ENCODE peak calls at places on chromosomes 7 and 10, in six cellular contexts. E is foreskin keratinocyte, R is cardiac muscle cell, H is adrenal gland, V is IMR-90, X is fibroblast of lung. K is an unnamed sample.

GRCh38 chr7:18154707-18155106 is 127.1 kb upstream of the PRPS1L1 start:
- DNase-seq in V (no peak), E (no peak), X (no peak), R (no peak), H (no peak), K (no peak)

GRCh38 chr7:111363099-111363498 is 199.2 kb downstream of the IMMP2L start:
- DNase-seq in E (peak; percentile 30), R (peak; percentile 21), X (peak; percentile 63), V (peak; percentile 56), H (no peak), K (no peak)

GRCh38 chr10:3095373-3096139 is 28.2 kb downstream of the PFKP start:
- DNase-seq in H (peak; percentile 78), X (peak; percentile 100), V (peak; percentile 100), E (peak; percentile 100), R (peak; percentile 98), K (peak; percentile 12)

GRCh38 chr7:4758111-4758510 is 17.3 kb upstream of the AP5Z1 start:
- DNase-seq in E (no peak), H (no peak), V (no peak), X (no peak), R (no peak), K (no peak)

GRCh38 chr7:150448789-150449147 is 1.7 kb upstream of the GIMAP8 start:
- DNase-seq in H (peak; percentile 85), V (peak; percentile 55), R (peak; percentile 60), E (peak; percentile 45), X (peak; percentile 41), K (peak; percentile 89)

GRCh38 chr7:32179567-32179966 is 109.4 kb upstream of the PDE1C start:
- DNase-seq in X (peak; percentile 71), V (peak; percentile 36), H (no peak), E (peak; percentile 34), R (peak; percentile 31), K (no peak)

GRCh38 chr7:155084989-155085388 is 14.9 kb downstream of the HTR5A start:
- DNase-seq in H (no peak), V (no peak), R (no peak), E (no peak), X (no peak), K (no peak)

GRCh38 chr7:45564485-45564884 is 9.7 kb upstream of the ADCY1 start:
- DNase-seq in X (no peak), V (no peak), E (no peak), H (no peak), R (peak; percentile 17), K (peak; percentile 81)

GRCh38 chr10:80144302-80145131 is 12.0 kb downstream of the PLAC9 start:
- DNase-seq in X (no peak), H (no peak), V (no peak), E (no peak), R (no peak), K (peak; percentile 86)

GRCh38 chr7:151087247-151088018 is 1.2 kb downstream of the AGAP3 start:
- DNase-seq in H (peak; percentile 70), X (peak; percentile 60), E (peak; percentile 30), V (peak; percentile 52), R (peak; percentile 70), K (peak; percentile 89)

DNA sequence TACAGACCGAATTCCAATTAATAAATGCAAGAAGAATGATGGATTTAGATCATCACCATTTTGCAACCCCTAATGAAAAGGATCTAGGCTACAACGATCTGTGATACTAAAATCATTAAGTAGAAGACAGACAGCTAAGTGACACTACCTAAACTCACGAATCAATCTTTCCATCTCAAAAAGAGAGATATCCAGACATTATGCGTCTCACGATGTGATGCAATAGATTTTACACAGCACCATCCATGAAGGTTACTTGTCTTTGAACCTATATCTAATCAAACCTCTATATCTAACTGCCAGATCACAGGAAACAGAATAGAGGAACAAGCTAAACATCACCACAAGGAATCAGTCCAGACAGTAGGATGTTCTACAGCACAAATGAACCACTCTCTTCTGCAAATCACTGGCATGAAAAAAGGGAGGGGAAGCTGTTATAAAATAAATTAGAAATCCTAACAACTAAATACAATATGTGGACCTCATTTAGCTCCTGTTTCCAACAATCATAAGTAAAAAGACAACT is 4.1 kb downstream of the RAPGEF5 start:
- DNase-seq in E (no peak), V (no peak), X (no peak), H (no peak), R (no peak), K (no peak)
- H3K4me1 ChIP-seq in E (peaks cover 9% of the 10 kb centered on the region), V (no peaks in the 10 kb centered on the region), X (no peaks in the 10 kb centered on the region), H (peaks cover 5% of the 10 kb centered on the region), R (no peaks in the 10 kb centered on the region), K (peaks cover 5% of the 10 kb centered on the region)

GRCh38 chr7:36985866-36986402 is 261.6 kb upstream of the AOAH start:
- DNase-seq in V (no peak), E (no peak), R (no peak), H (no peak), X (peak; percentile 2), K (no peak)
- H3K27ac ChIP-seq in V (no peak overlapping the region), E (no peak overlapping the region), R (no peak overlapping the region), H (no peak overlapping the region), X (no peak overlapping the region), K (no peak overlapping the region)

DNA sequence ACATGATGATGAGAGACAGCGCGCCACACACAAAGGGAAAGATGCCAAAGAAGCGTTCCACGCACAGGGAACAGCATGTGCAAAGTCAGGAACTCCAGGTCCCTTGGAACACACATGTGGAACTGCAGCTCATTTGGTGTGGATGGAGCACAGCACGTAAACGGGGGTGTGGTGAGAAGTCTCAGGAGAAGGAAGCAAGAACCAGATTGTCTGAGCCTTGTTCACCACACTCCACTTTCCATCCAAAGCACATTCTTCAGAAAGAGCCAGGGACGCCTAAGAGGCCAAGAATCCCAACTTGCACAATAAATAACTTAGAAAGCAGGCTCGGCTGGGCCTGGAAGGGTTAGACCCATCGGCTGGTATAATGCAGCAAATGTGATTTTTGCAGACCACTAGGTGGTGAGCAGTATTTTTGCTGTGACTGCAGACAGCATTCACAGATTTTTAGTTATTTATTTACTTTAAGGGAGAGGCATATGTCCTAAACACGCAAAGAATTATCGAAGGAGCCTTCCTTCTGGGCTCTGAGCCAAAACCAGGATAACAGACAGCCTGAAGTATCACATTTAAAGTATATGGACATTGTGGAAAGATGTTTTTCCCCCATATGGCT is 27.9 kb upstream of the ASCC1 start:
- DNase-seq in R (peak; percentile 98), X (peak; percentile 79), E (peak; percentile 54), V (peak; percentile 90), H (no peak), K (no peak)
- H3K4me1 ChIP-seq in R (peaks cover 31% of the 10 kb centered on the region), X (peaks cover 22% of the 10 kb centered on the region), E (peaks cover 18% of the 10 kb centered on the region), V (peaks cover 26% of the 10 kb centered on the region), H (peaks cover 45% of the 10 kb centered on the region), K (peaks cover 33% of the 10 kb centered on the region)

GRCh38 chr7:99380032-99380822 is 5.7 kb downstream of the ARPC1B start:
- DNase-seq in R (peak; percentile 74), X (peak; percentile 39), V (peak; percentile 44), H (peak; percentile 44), E (peak; percentile 79), K (no peak)
- H3K27ac ChIP-seq in R (peak overlapping the region; percentile 17), X (peak overlapping the region; percentile 72), V (peak overlapping the region; percentile 26), H (peak overlapping the region; percentile 83), E (peak overlapping the region; percentile 60), K (peak overlapping the region; percentile 72)

GRCh38 chr7:36262706-36263484 is 109.8 kb downstream of the EEPD1 start:
- DNase-seq in H (no peak), R (no peak), X (no peak), V (no peak), E (no peak), K (no peak)

GRCh38 chr7:36261019-36261754 is 108.1 kb downstream of the EEPD1 start:
- DNase-seq in V (peak; percentile 76), R (peak; percentile 42), X (peak; percentile 57), E (no peak), H (no peak), K (no peak)

GRCh38 chr7:36260481-36260880 is 107.4 kb downstream of the EEPD1 start:
- DNase-seq in X (no peak), H (no peak), R (no peak), V (no peak), E (no peak), K (no peak)

GRCh38 chr7:36264123-36264916 is 111.3 kb downstream of the EEPD1 start:
- DNase-seq in H (no peak), X (no peak), E (no peak), R (peak; percentile 38), V (peak; percentile 28), K (no peak)

GRCh38 chr7:36262286-36262685 is 109.2 kb downstream of the EEPD1 start:
- DNase-seq in H (no peak), R (peak; percentile 24), E (no peak), X (no peak), V (no peak), K (no peak)
- H3K4me1 ChIP-seq in H (peaks cover 27% of the 10 kb centered on the region), R (peaks cover 8% of the 10 kb centered on the region), E (no peaks in the 10 kb centered on the region), X (peaks cover 4% of the 10 kb centered on the region), V (peaks cover 29% of the 10 kb centered on the region), K (peaks cover 22% of the 10 kb centered on the region)

GRCh38 chr10:79111846-79112614 is 43.3 kb downstream of the ZMIZ1 start:
- DNase-seq in R (no peak), E (no peak), H (no peak), X (no peak), V (no peak), K (no peak)
- H3K27ac ChIP-seq in R (peak overlapping the region; percentile 88), E (no peak overlapping the region), H (peak overlapping the region; percentile 87), X (peak overlapping the region; percentile 92), V (peak overlapping the region; percentile 87), K (peak overlapping the region; percentile 75)

DNA sequence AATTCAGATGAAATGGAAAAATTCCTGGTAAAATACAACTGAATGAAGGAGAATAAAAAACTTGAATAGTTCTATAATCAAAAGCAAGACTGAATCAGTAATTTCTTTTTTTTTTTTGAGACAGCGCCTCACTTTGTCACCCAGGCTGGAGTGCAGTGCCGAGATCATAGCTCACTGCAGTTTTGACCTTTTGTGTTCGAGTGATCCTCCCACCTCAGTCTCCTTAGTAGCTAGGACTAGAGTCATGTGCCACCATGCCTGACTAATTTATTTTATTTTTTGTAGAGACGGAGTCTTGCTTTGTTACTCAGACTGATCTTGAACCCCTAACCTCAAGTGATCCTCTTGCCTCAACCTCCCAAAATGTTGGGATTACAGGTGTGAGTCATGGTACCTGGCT is 26.1 kb downstream of the SYPL1 start:
- DNase-seq in H (no peak), E (no peak), V (no peak), R (no peak), X (no peak), K (no peak)
- H3K4me1 ChIP-seq in H (no peaks in the 10 kb centered on the region), E (no peaks in the 10 kb centered on the region), V (no peaks in the 10 kb centered on the region), R (no peaks in the 10 kb centered on the region), X (no peaks in the 10 kb centered on the region), K (no peaks in the 10 kb centered on the region)

DNA sequence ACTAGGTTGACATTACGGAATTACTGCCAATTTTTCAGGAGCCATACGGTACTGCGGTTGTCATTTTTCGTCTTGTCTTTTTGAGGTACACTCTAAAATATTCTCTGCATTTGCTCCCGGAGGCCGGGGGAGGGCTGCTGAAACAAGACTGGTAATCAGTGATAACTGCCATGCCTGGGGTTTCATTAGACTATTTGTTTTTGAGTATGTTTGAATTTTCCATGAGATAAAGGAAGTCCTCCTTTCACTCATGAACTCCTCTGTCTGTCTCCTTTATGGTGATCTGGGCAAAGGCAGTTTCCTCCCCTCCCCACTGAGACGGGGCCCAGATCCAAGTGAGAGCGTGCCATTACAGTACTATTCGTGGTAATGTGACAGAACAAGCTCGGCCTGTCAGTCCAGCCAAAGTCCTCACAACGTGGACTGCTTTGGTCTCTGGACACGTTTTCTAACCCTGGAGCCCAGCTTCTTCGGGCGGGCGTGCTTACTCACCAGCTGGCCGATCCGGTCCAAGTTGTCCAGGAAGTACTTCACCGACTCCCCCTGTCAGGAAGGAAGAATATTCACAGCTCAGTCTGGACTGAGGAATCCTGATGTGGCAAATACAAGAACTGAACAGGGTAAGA is 45.1 kb downstream of the AMZ1 start:
- DNase-seq in R (peak; percentile 79), V (peak; percentile 41), X (peak; percentile 78), E (peak; percentile 18), H (peak; percentile 61), K (peak; percentile 69)
- H3K27ac ChIP-seq in R (peak overlapping the region; percentile 44), V (no peak overlapping the region), X (peak overlapping the region; percentile 49), E (peak overlapping the region; percentile 40), H (peak overlapping the region; percentile 79), K (peak overlapping the region; percentile 33)

K was measured in kidney.